ENCODE peak calls at places on chromosomes 12 and 14, in five cellular contexts. F is IMR-90, B is mesendoderm, V is mesenchymal stem cell, I is H1. L is an unnamed sample.

GRCh38 chr12:25845415-25845814 is 113.1 kb upstream of the RASSF8 start:
- DNase-seq in F (no peak), B (no peak), V (no peak), I (no peak), L (no peak)

GRCh38 chr12:57765698-57766463 is 997 bp downstream of the CYP27B1 start:
- DNase-seq in F (no peak), B (no peak), V (no peak), I (no peak), L (no peak)

GRCh38 chr12:72207756-72208155 is 64.4 kb upstream of the TRHDE start:
- DNase-seq in F (no peak), B (no peak), V (no peak), I (no peak), L (no peak)

GRCh38 chr12:74111688-74112360 is 425.8 kb upstream of the ATXN7L3B start:
- DNase-seq in F (no peak), B (peak), V (peak), I (peak), L (peak)

GRCh38 chr12:50518129-50518528 is 13.3 kb downstream of the DIP2B start:
- DNase-seq in F (no peak), B (no peak), V (no peak), I (no peak), L (no peak)

GRCh38 chr12:65300067-65300466 is 21.6 kb downstream of the MSRB3 start:
- DNase-seq in F (no peak), B (no peak), V (peak), I (no peak), L (no peak)

GRCh38 chr12:4031703-4032291 is 158.6 kb upstream of the PARP11 start:
- DNase-seq in F (peak), B (no peak), V (peak), I (no peak), L (no peak)

GRCh38 chr14:33057585-33057984 is 118.9 kb downstream of the NPAS3 start:
- DNase-seq in F (no peak), B (no peak), V (no peak), I (no peak), L (no peak)

GRCh38 chr12:92400006-92400405 is 254.4 kb upstream of the BTG1 start:
- DNase-seq in F (no peak), B (no peak), V (no peak), I (no peak), L (no peak)

GRCh38 chr12:11576104-11576503 is 73.4 kb upstream of the ETV6 start:
- DNase-seq in F (peak), B (peak), V (peak), I (no peak), L (no peak)

GRCh38 chr12:131555866-131556265 is 155.0 kb upstream of the SFSWAP start:
- DNase-seq in F (no peak), B (no peak), V (no peak), I (no peak), L (no peak)

GRCh38 chr14:35390577-35391387 is 13.8 kb downstream of the NFKBIA start:
- DNase-seq in F (no peak), B (peak), V (peak), I (no peak), L (no peak)

GRCh38 chr12:130983328-130984017 is 29.8 kb downstream of the ADGRD1 start:
- DNase-seq in F (no peak), B (no peak), V (no peak), I (no peak), L (no peak)

GRCh38 chr14:103775506-103775905 is 59.9 kb downstream of the ZFYVE21 start:
- DNase-seq in F (no peak), B (no peak), V (no peak), I (no peak), L (no peak)

GRCh38 chr12:47078733-47079364 is 572 bp upstream of the PCED1B start:
- DNase-seq in F (peak), B (no peak), V (peak), I (no peak), L (no peak)

GRCh38 chr12:27244680-27245005 is 557 bp downstream of the STK38L start:
- DNase-seq in F (peak), B (no peak), V (no peak), I (no peak), L (no peak)

GRCh38 chr14:90058876-90059458 is 2.8 kb upstream of the KCNK13 start:
- DNase-seq in F (peak), B (no peak), V (no peak), I (no peak), L (no peak)

GRCh38 chr14:54348001-54348611 is 48.7 kb upstream of the CDKN3 start:
- DNase-seq in F (peak), B (peak), V (peak), I (no peak), L (peak)

GRCh38 chr14:23953464-23954278 is at the start of gene DHRS4:
- DNase-seq in F (peak), B (peak), V (peak), I (peak), L (peak)

GRCh38 chr12:4438834-4439596 is 6.6 kb downstream of the FGF6 start:
- DNase-seq in F (no peak), B (no peak), V (no peak), I (peak), L (no peak)

GRCh38 chr14:23112359-23113178 is 6.5 kb downstream of the CEBPE start:
- DNase-seq in F (no peak), B (peak), V (no peak), I (no peak), L (no peak)

GRCh38 chr14:90472632-90473031 is 75.8 kb downstream of the CALM1 start:
- DNase-seq in F (no peak), B (no peak), V (no peak), I (no peak), L (no peak)

GRCh38 chr12:2287151-2287550 is 234.4 kb downstream of the CACNA1C start:
- DNase-seq in F (no peak), B (no peak), V (no peak), I (no peak), L (no peak)

GRCh38 chr14:33307691-33308369 is 369.2 kb downstream of the NPAS3 start:
- DNase-seq in F (no peak), B (no peak), V (peak), I (peak), L (no peak)

GRCh38 chr12:59118356-59118755 is 198.1 kb upstream of the LRIG3 start:
- DNase-seq in F (no peak), B (no peak), V (no peak), I (no peak), L (no peak)

GRCh38 chr12:40226652-40227051 is 1.9 kb downstream of the LRRK2 start:
- DNase-seq in F (peak), B (no peak), V (no peak), I (no peak), L (no peak)

GRCh38 chr14:74905595-74906142 is 17.4 kb downstream of the RPS6KL1 start:
- DNase-seq in F (peak), B (peak), V (peak), I (peak), L (peak)

GRCh38 chr12:27623645-27624044 is 72.6 kb upstream of the REP15 start:
- DNase-seq in F (peak), B (no peak), V (peak), I (no peak), L (no peak)

GRCh38 chr14:34063470-34064164 is 112.7 kb upstream of the EGLN3 start:
- DNase-seq in F (no peak), B (no peak), V (no peak), I (no peak), L (no peak)

GRCh38 chr14:63632932-63633514 is 8.6 kb downstream of the WDR89 start:
- DNase-seq in F (peak), B (no peak), V (peak), I (no peak), L (no peak)

GRCh38 chr12:94674835-94675234 is 24.5 kb upstream of the TMCC3 start:
- DNase-seq in F (no peak), B (no peak), V (no peak), I (no peak), L (no peak)

GRCh38 chr14:25048170-25049126 is 1.5 kb downstream of the STXBP6 start:
- DNase-seq in F (peak), B (no peak), V (no peak), I (no peak), L (no peak)

GRCh38 chr12:62787023-62787422 is 147.9 kb downstream of the PPM1H start:
- DNase-seq in F (no peak), B (peak), V (no peak), I (no peak), L (no peak)

GRCh38 chr14:85789506-85789905 is 259.6 kb downstream of the FLRT2 start:
- DNase-seq in F (no peak), B (no peak), V (no peak), I (no peak), L (no peak)

GRCh38 chr14:85793533-85793932 is 263.6 kb downstream of the FLRT2 start:
- DNase-seq in F (no peak), B (no peak), V (no peak), I (no peak), L (no peak)

DNA sequence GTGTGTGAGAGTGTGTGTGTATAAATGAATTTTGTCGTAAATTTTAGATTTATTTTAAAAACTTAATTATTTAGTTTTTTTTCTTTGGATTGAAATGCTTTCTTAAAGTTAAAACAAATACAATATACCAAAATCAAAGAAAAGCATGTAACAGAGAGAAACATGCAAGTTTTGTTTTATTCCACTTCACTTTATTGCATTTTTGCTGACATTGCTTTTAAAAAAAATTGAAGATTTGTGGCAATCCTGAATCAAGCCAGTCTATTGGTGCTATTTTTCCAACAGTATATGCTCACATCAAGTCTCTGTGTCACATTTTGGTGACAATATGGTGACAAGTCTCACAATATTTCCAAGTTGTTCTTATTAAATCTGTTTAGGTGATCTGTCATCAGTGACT is 258.9 kb downstream of the FLRT2 start:
- DNase-seq in F (no peak), B (no peak), V (no peak), I (no peak), L (no peak)
- H2BK5ac ChIP-seq in F (no peak), B (no peak), V (no peak), I (no peak), L (no peak)

GRCh38 chr12:121805800-121806555 is 2.2 kb downstream of the SETD1B start:
- DNase-seq in F (no peak), B (no peak), V (peak), I (no peak), L (no peak)
- H3K23ac ChIP-seq in F (peak), B (no peak), V (peak), I (no peak), L (peak)

GRCh38 chr12:98343002-98343567 is 172.3 kb upstream of the TMPO start:
- DNase-seq in F (no peak), B (no peak), V (no peak), I (no peak), L (no peak)

GRCh38 chr12:98341732-98342131 is 173.7 kb upstream of the TMPO start:
- DNase-seq in F (no peak), B (no peak), V (no peak), I (no peak), L (no peak)

GRCh38 chr12:98344034-98344565 is 171.3 kb upstream of the TMPO start:
- DNase-seq in F (no peak), B (peak), V (no peak), I (no peak), L (no peak)

GRCh38 chr12:98344630-98345029 is 170.8 kb upstream of the TMPO start:
- DNase-seq in F (no peak), B (no peak), V (no peak), I (no peak), L (no peak)

GRCh38 chr12:98345308-98345876 is 170.0 kb upstream of the TMPO start:
- DNase-seq in F (no peak), B (peak), V (no peak), I (peak), L (no peak)
- H2BK5ac ChIP-seq in F (no peak), B (no peak), V (no peak), I (peak), L (no peak)

DNA sequence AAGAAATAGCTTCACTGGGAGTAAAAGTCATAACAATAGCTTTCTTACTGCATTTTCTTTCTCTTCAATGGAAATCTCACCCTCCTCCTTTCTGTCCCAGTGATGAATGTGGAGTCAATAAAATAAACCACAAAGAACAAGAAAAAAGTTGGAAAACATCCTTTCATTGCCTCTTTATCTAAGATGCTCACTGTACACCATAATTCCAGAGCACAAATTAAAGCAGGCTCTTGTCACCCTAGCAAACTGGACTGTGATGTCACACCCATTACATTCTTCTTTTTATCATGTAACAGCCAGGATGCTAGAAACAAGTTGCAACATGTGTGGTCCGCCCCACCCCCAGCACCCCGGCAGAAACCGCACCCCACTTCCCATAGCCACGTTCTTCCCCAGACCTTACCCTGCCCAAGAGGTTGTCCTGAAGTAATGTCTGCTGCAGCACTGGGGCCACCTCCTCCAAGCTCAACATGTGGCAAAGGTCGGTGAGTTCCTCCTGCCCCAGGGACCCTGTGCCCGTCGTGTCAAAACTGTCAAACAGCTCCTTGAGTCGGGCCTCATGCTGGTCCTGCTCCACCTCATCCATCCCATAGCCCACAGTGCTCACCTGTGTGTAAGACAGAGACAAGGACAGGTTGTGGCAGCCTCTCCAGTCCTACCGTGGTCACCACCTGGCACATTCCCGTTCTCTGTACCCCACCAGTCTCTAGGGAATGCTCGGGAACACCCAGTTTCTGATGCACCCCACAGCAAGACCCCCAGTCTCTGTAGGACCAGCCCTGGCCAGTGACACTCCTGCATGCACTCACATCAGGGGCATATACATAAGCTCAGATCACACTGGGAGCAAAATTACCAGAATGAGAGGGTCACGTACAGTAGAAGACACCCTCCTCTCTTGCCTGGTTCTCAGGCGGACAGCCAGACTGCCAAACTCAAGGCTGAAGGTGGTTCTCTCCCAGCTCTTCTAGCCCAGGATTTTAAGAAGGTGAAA is 9.2 kb downstream of the NIN start:
- DNase-seq in F (no peak), B (no peak), V (no peak), I (no peak), L (no peak)
- H3K23ac ChIP-seq in F (no peak), B (no peak), V (no peak), I (no peak), L (no peak)

DNA sequence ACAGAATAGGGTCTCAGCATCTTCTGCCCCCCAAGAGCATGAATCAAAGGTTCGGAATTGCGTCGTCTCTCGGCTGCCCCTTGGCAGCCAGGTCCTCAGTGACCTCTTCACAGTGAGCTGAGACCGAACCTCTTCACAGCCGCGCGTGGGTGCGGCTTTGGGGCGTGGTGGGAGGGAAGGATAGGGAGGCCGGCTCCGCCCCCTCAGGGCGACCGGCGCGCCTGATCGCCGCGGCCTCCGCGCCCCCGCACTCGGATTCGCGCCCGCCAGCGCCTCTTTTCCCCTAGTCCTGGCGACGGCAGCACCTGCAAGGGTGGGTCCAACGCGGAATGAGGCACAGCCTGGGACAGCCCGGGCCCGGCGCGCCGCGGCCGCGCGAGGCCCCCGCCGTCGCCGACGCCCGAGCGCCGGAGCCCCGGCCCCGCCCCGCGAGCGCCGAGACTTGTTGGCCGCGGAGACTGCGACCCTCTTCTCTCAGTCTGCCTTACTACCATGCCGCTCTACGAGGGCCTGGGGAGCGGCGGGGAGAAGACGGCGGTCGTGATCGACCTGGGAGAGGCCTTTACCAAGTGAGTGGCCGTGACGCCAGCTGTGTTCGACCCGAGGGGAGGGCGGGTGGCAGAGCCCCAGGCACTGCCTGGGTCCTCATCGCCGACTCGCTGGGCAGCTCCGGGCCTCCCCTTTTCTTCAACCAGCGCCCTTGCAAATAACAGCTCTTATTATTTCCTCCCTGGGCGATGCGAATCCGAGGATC is at the start of gene ACTR10:
- DNase-seq in F (peak), B (peak), V (peak), I (peak), L (peak)
- H2BK5ac ChIP-seq in F (peak), B (no peak), V (peak), I (peak), L (no peak)

GRCh38 chr12:108685469-108686247 is 45.7 kb downstream of the CORO1C start:
- DNase-seq in F (no peak), B (no peak), V (no peak), I (no peak), L (no peak)

GRCh38 chr12:108690191-108690518 is 41.2 kb downstream of the CORO1C start:
- DNase-seq in F (no peak), B (no peak), V (no peak), I (no peak), L (no peak)

GRCh38 chr12:108689314-108690190 is 41.8 kb downstream of the CORO1C start:
- DNase-seq in F (peak), B (peak), V (peak), I (no peak), L (no peak)

GRCh38 chr12:108683906-108684556 is 47.3 kb downstream of the CORO1C start:
- DNase-seq in F (no peak), B (no peak), V (no peak), I (no peak), L (no peak)

DNA sequence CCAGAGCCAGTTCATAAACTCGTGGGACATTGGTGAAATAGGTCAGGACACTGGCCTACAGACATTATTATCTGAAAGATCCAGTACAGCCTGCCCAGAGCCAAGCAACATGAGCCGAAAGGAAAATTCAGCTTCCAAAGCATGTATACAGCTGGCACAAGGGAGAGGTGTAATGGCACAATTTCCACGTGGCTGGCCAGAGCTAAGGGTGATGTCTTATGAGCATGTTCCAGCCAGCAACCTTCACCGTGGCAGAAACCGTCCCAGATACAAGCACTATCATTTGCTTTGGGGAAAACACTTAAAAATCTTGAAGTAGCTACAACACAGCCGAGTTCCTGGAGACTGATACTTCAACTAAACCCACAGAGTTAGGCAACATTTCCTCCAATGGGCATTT is 44.6 kb downstream of the CORO1C start:
- DNase-seq in F (no peak), B (no peak), V (no peak), I (no peak), L (no peak)
- H3K23ac ChIP-seq in F (peak), B (no peak), V (no peak), I (no peak), L (no peak)

GRCh38 chr14:57364659-57365450 is 25.5 kb upstream of the NAA30 start:
- DNase-seq in F (no peak), B (peak), V (no peak), I (no peak), L (no peak)
- H2BK5ac ChIP-seq in F (no peak), B (no peak), V (no peak), I (no peak), L (no peak)

GRCh38 chr12:121432740-121433476 is 33.0 kb downstream of the RNF34 start:
- DNase-seq in F (no peak), B (no peak), V (no peak), I (no peak), L (no peak)
- H3K23ac ChIP-seq in F (no peak), B (no peak), V (no peak), I (no peak), L (no peak)

L was measured in neuronal stem cell.